ENCODE peak calls at places on chromosomes 1 and 21, in four cellular contexts. O, U, I and K are unnamed samples.

GRCh38 chr1:38587734-38588133 is 271.8 kb downstream of the RRAGC start:
- DNase-seq in O (no peak), U (no peak), I (no peak), K (no peak)

GRCh38 chr1:151142411-151143056 is 3.9 kb downstream of the SEMA6C start:
- DNase-seq in O (no peak), U (no peak), I (no peak), K (no peak)

GRCh38 chr21:43021756-43022600 is 47.6 kb downstream of the PKNOX1 start:
- DNase-seq in O (no peak), U (no peak), I (no peak), K (no peak)

GRCh38 chr1:55635856-55636255 is 420.7 kb upstream of the USP24 start:
- DNase-seq in O (peak; percentile 94), U (no peak), I (no peak), K (no peak)

GRCh38 chr1:89552481-89553194 is 28.0 kb downstream of the LRRC8B start:
- DNase-seq in O (no peak), U (no peak), I (peak; percentile 5), K (no peak)

GRCh38 chr1:161730050-161730564 is 8.8 kb downstream of the FCRLB start:
- DNase-seq in O (peak; percentile 78), U (no peak), I (no peak), K (peak; percentile 22)

GRCh38 chr1:96256391-96256790 is 465.2 kb upstream of the PTBP2 start:
- DNase-seq in O (no peak), U (no peak), I (no peak), K (no peak)

GRCh38 chr1:112982853-112983539 is 27.0 kb upstream of the SLC16A1 start:
- DNase-seq in O (no peak), U (no peak), I (no peak), K (no peak)

GRCh38 chr1:151048645-151049032 is 1.1 kb downstream of the C1orf56 start:
- DNase-seq in O (no peak), U (no peak), I (no peak), K (no peak)

GRCh38 chr21:31908106-31909031 is 35.5 kb downstream of the HUNK start:
- DNase-seq in O (peak; percentile 87), U (no peak), I (no peak), K (no peak)